ENCODE peak calls at places on chromosomes 1 and 21, in eight cellular contexts. G, B, H, C, S, A, M and R are unnamed samples.

GRCh38 chr1:84377480-84378095 is 20.7 kb upstream of the DNASE2B start:
- DNase-seq in G (peak), B (no peak), H (peak), C (no peak), S (no peak), A (no peak), M (peak), R (no peak)

GRCh38 chr1:192147221-192147620 is 11.0 kb upstream of the RGS18 start:
- DNase-seq in G (no peak), B (no peak), H (no peak), C (no peak), S (no peak), A (no peak), M (no peak), R (no peak)

GRCh38 chr1:46039571-46040052 is 92.8 kb downstream of the PIK3R3 start:
- DNase-seq in G (peak), B (peak), H (peak), C (no peak), S (no peak), A (peak), M (peak), R (no peak)

GRCh38 chr1:7250826-7251800 is 465.9 kb downstream of the CAMTA1 start:
- DNase-seq in G (no peak), B (no peak), H (no peak), C (no peak), S (no peak), A (no peak), M (no peak), R (no peak)

GRCh38 chr21:39842741-39843146 is 24.5 kb upstream of the PCP4 start:
- DNase-seq in G (no peak), B (no peak), H (no peak), C (no peak), S (no peak), A (no peak), M (no peak), R (no peak)

GRCh38 chr1:10674700-10675598 is 121.5 kb downstream of the CASZ1 start:
- DNase-seq in G (no peak), B (peak), H (no peak), C (no peak), S (no peak), A (peak), M (no peak), R (no peak)

GRCh38 chr1:32954183-32954582 is 10.4 kb downstream of the RNF19B start:
- DNase-seq in G (no peak), B (no peak), H (no peak), C (peak), S (no peak), A (no peak), M (peak), R (peak)

GRCh38 chr21:44713130-44713529 is 1.8 kb upstream of the TSPEAR start:
- DNase-seq in G (no peak), B (no peak), H (no peak), C (no peak), S (peak), A (no peak), M (no peak), R (no peak)

GRCh38 chr1:23395162-23395724 is 25.6 kb upstream of the ZNF436 start:
- DNase-seq in G (no peak), B (no peak), H (no peak), C (no peak), S (no peak), A (no peak), M (no peak), R (no peak)

GRCh38 chr1:156663178-156663577 is 14.0 kb downstream of the NES start:
- DNase-seq in G (no peak), B (peak), H (no peak), C (no peak), S (no peak), A (no peak), M (peak), R (no peak)

GRCh38 chr1:231029841-231030240 is 10.2 kb downstream of the FAM89A start:
- DNase-seq in G (no peak), B (no peak), H (no peak), C (no peak), S (no peak), A (no peak), M (no peak), R (no peak)

GRCh38 chr21:35652196-35652595 is 408.1 kb downstream of the SETD4 start:
- DNase-seq in G (no peak), B (no peak), H (no peak), C (no peak), S (no peak), A (no peak), M (no peak), R (no peak)